ENCODE peak calls at places on chromosome 14, in four cellular contexts. T is CD4-positive, alpha-beta T cell; Q is NCI-H1105 treated with DMSO at 0.1 percent for 48 hours; Z is endodermal cell. R is an unnamed sample.

GRCh38 chr14:70359076-70359424 is 433 bp downstream of the COX16 start:
- DNase-seq in Z (no peak), Q (no peak), T (no peak), R (no peak)

GRCh38 chr14:76413962-76414665 is 38.2 kb downstream of the ESRRB start:
- DNase-seq in Q (no peak), Z (peak; percentile 77), T (no peak), R (peak; percentile 46)

GRCh38 chr14:94795372-94795771 is 25.5 kb upstream of the GSC start:
- DNase-seq in T (no peak), Q (no peak), Z (no peak), R (no peak)

GRCh38 chr14:50920482-50921225 is 23.6 kb downstream of the PYGL start:
- DNase-seq in Q (no peak), Z (no peak), T (no peak), R (peak; percentile 56)

GRCh38 chr14:46661728-46662127 is 10.1 kb upstream of the RPL10L start:
- DNase-seq in T (no peak), Z (peak; percentile 74), Q (no peak), R (no peak)

GRCh38 chr14:89388853-89389252 is 28.2 kb downstream of the FOXN3 start:
- DNase-seq in Q (no peak), T (no peak), Z (peak; percentile 67), R (peak; percentile 48)

GRCh38 chr14:50943943-50944646 is at the start of gene PYGL:
- DNase-seq in Q (no peak), Z (peak; percentile 91), T (no peak), R (peak; percentile 87)

GRCh38 chr14:61478971-61479473 is 157.6 kb downstream of the PRKCH start:
- DNase-seq in Z (no peak), T (peak; percentile 29), Q (no peak), R (no peak)

GRCh38 chr14:94355191-94355794 is 32.2 kb upstream of the SERPINA6 start:
- DNase-seq in Z (peak; percentile 84), Q (no peak), T (no peak), R (peak; percentile 75)

GRCh38 chr14:72925815-72926291 is 411 bp upstream of the DCAF4 start:
- DNase-seq in T (no peak), Z (no peak), Q (no peak), R (no peak)

GRCh38 chr14:55707365-55707804 is 127.4 kb downstream of the KTN1 start:
- DNase-seq in T (no peak), Q (peak; percentile 63), Z (no peak), R (no peak)

GRCh38 chr14:90361865-90362557 is 30.3 kb upstream of the NRDE2 start:
- DNase-seq in T (no peak), Z (no peak), Q (no peak), R (no peak)

GRCh38 chr14:100523536-100524025 is 63.6 kb downstream of the BEGAIN start:
- DNase-seq in T (no peak), Z (no peak), Q (peak; percentile 46), R (no peak)

GRCh38 chr14:75764022-75764421 is 103.0 kb downstream of the TTLL5 start:
- DNase-seq in Q (no peak), T (no peak), Z (no peak), R (no peak)

GRCh38 chr14:88245321-88245720 is 77.7 kb downstream of the KCNK10 start:
- DNase-seq in Q (no peak), Z (no peak), T (no peak), R (no peak)

GRCh38 chr14:105178868-105179140 is 2.3 kb downstream of the NUDT14 start:
- DNase-seq in Z (no peak), T (no peak), Q (no peak), R (no peak)

GRCh38 chr14:52266782-52267181 is 716 bp upstream of the PTGDR start:
- DNase-seq in Q (no peak), Z (no peak), T (no peak), R (no peak)

GRCh38 chr14:22003471-22003870 is 329.9 kb upstream of the OR4E1 start:
- DNase-seq in Q (no peak), Z (no peak), T (no peak), R (no peak)

GRCh38 chr14:23478109-23478698 is 8.7 kb downstream of the NGDN start:
- DNase-seq in Q (peak; percentile 65), T (peak; percentile 64), Z (peak; percentile 72), R (no peak)

GRCh38 chr14:36874396-36875138 is 212.9 kb downstream of the PAX9 start:
- DNase-seq in T (no peak), Q (peak; percentile 91), Z (no peak), R (no peak)

GRCh38 chr14:105066285-105067071 is 1.2 kb upstream of the GPR132 start:
- DNase-seq in Q (no peak), T (no peak), Z (peak; percentile 49), R (no peak)

GRCh38 chr14:72498646-72499045 is 395.3 kb downstream of the DPF3 start:
- DNase-seq in Z (no peak), T (no peak), Q (no peak), R (no peak)

GRCh38 chr14:94889520-94890312 is 119.8 kb upstream of the GSC start:
- DNase-seq in T (no peak), Z (no peak), Q (no peak), R (no peak)

GRCh38 chr14:101224356-101225115 is 321.0 kb upstream of the RTL1 start:
- DNase-seq in Z (peak; percentile 49), Q (no peak), T (no peak), R (peak; percentile 43)

GRCh38 chr14:103854017-103854808 is 6.8 kb upstream of the PPP1R13B start:
- DNase-seq in T (no peak), Z (no peak), Q (no peak), R (peak; percentile 63)

GRCh38 chr14:37056473-37056872 is 115.9 kb downstream of the SLC25A21 start:
- DNase-seq in T (no peak), Z (no peak), Q (no peak), R (no peak)

GRCh38 chr14:55440385-55440784 is at the start of gene TBPL2:
- DNase-seq in Q (no peak), T (no peak), Z (peak; percentile 94), R (peak; percentile 85)

GRCh38 chr14:35632276-35633071 is 98.5 kb downstream of the INSM2 start:
- DNase-seq in Z (no peak), Q (peak; percentile 99), T (no peak), R (no peak)

GRCh38 chr14:101112351-101113107 is 209.0 kb upstream of the RTL1 start:
- DNase-seq in Q (no peak), Z (peak; percentile 29), T (no peak), R (no peak)

GRCh38 chr14:81169711-81170103 is 51.1 kb downstream of the GTF2A1 start:
- DNase-seq in T (no peak), Z (no peak), Q (no peak), R (no peak)

GRCh38 chr14:61426048-61426447 is 104.7 kb downstream of the PRKCH start:
- DNase-seq in Q (no peak), T (no peak), Z (no peak), R (no peak)